ENCODE peak calls at places on chromosomes 2 and 18, in nine cellular contexts. One of them, this sample, is unnamed.

GRCh38 chr18:21916594-21916993 is 176.0 kb downstream of the MIB1 start:
- DNase-seq in tibial artery: no peak
- DNase-seq in spleen: no peak
- DNase-seq in fibroblast of pulmonary artery: no peak
- DNase-seq in dorsolateral prefrontal cortex: no peak
- DNase-seq in HCT116: no peak
- DNase-seq in WERI-Rb-1: no peak
- DNase-seq in AG04450: no peak
- DNase-seq in AG04449: no peak
- DNase-seq in this sample: no peak

GRCh38 chr2:198004921-198005829 is 200.8 kb downstream of the PLCL1 start:
- DNase-seq in tibial artery: no peak
- DNase-seq in spleen: no peak
- DNase-seq in fibroblast of pulmonary artery: no peak
- DNase-seq in dorsolateral prefrontal cortex: no peak
- DNase-seq in HCT116: no peak
- DNase-seq in WERI-Rb-1: no peak
- DNase-seq in AG04450: no peak
- DNase-seq in AG04449: no peak
- DNase-seq in this sample: no peak

GRCh38 chr2:158413581-158413980 is 43.0 kb downstream of the CCDC148 start:
- DNase-seq in tibial artery: no peak
- DNase-seq in spleen: no peak
- DNase-seq in fibroblast of pulmonary artery: no peak
- DNase-seq in dorsolateral prefrontal cortex: no peak
- DNase-seq in HCT116: no peak
- DNase-seq in WERI-Rb-1: no peak
- DNase-seq in AG04450: no peak
- DNase-seq in AG04449: no peak
- DNase-seq in this sample: no peak

GRCh38 chr2:66604911-66605310 is 170.0 kb downstream of the MEIS1 start:
- DNase-seq in tibial artery: no peak
- DNase-seq in spleen: no peak
- DNase-seq in fibroblast of pulmonary artery: no peak
- DNase-seq in dorsolateral prefrontal cortex: no peak
- DNase-seq in HCT116: no peak
- DNase-seq in WERI-Rb-1: no peak
- DNase-seq in AG04450: no peak
- DNase-seq in AG04449: no peak
- DNase-seq in this sample: no peak

GRCh38 chr2:106344302-106344701 is 123.9 kb downstream of the RGPD3 start:
- DNase-seq in tibial artery: no peak
- DNase-seq in spleen: no peak
- DNase-seq in fibroblast of pulmonary artery: no peak
- DNase-seq in dorsolateral prefrontal cortex: no peak
- DNase-seq in HCT116: no peak
- DNase-seq in WERI-Rb-1: no peak
- DNase-seq in AG04450: no peak
- DNase-seq in AG04449: no peak
- DNase-seq in this sample: no peak

GRCh38 chr2:37786854-37787253 is 115.4 kb upstream of the CDC42EP3 start:
- DNase-seq in tibial artery: no peak
- DNase-seq in spleen: no peak
- DNase-seq in fibroblast of pulmonary artery: no peak
- DNase-seq in dorsolateral prefrontal cortex: no peak
- DNase-seq in HCT116: no peak
- DNase-seq in WERI-Rb-1: no peak
- DNase-seq in AG04450: no peak
- DNase-seq in AG04449: no peak
- DNase-seq in this sample: no peak

GRCh38 chr2:102589444-102589843 is 29.9 kb upstream of the SLC9A2 start:
- DNase-seq in tibial artery: no peak
- DNase-seq in spleen: no peak
- DNase-seq in fibroblast of pulmonary artery: no peak
- DNase-seq in dorsolateral prefrontal cortex: no peak
- DNase-seq in HCT116: no peak
- DNase-seq in WERI-Rb-1: no peak
- DNase-seq in AG04450: no peak
- DNase-seq in AG04449: no peak
- DNase-seq in this sample: no peak

GRCh38 chr2:216029416-216030129 is 16.2 kb upstream of the MREG start:
- DNase-seq in tibial artery: no peak
- DNase-seq in spleen: no peak
- DNase-seq in fibroblast of pulmonary artery: no peak
- DNase-seq in dorsolateral prefrontal cortex: no peak
- DNase-seq in HCT116: no peak
- DNase-seq in WERI-Rb-1: no peak
- DNase-seq in AG04450: no peak
- DNase-seq in AG04449: no peak
- DNase-seq in this sample: no peak

GRCh38 chr2:199136241-199136640 is 321.5 kb downstream of the SATB2 start:
- DNase-seq in tibial artery: no peak
- DNase-seq in spleen: no peak
- DNase-seq in fibroblast of pulmonary artery: no peak
- DNase-seq in dorsolateral prefrontal cortex: no peak
- DNase-seq in HCT116: no peak
- DNase-seq in WERI-Rb-1: no peak
- DNase-seq in AG04450: no peak
- DNase-seq in AG04449: no peak
- DNase-seq in this sample: no peak

GRCh38 chr18:8787764-8788163 is 82.4 kb downstream of the MTCL1 start:
- DNase-seq in tibial artery: no peak
- DNase-seq in spleen: no peak
- DNase-seq in fibroblast of pulmonary artery: no peak
- DNase-seq in dorsolateral prefrontal cortex: no peak
- DNase-seq in HCT116: no peak
- DNase-seq in WERI-Rb-1: no peak
- DNase-seq in AG04450: no peak
- DNase-seq in AG04449: no peak
- DNase-seq in this sample: no peak

GRCh38 chr2:17043173-17043572 is 377.5 kb upstream of the CYRIA start:
- DNase-seq in tibial artery: no peak
- DNase-seq in spleen: no peak
- DNase-seq in fibroblast of pulmonary artery: peak; percentile 1
- DNase-seq in dorsolateral prefrontal cortex: no peak
- DNase-seq in HCT116: no peak
- DNase-seq in WERI-Rb-1: no peak
- DNase-seq in AG04450: peak; percentile 1
- DNase-seq in AG04449: peak; percentile 17
- DNase-seq in this sample: no peak

GRCh38 chr2:41912766-41913165 is 135.1 kb upstream of the PKDCC start:
- DNase-seq in tibial artery: no peak
- DNase-seq in spleen: no peak
- DNase-seq in fibroblast of pulmonary artery: no peak
- DNase-seq in dorsolateral prefrontal cortex: no peak
- DNase-seq in HCT116: no peak
- DNase-seq in WERI-Rb-1: no peak
- DNase-seq in AG04450: no peak
- DNase-seq in AG04449: no peak
- DNase-seq in this sample: no peak

GRCh38 chr2:175837046-175837445 is 165.0 kb downstream of the LNPK start:
- DNase-seq in tibial artery: no peak
- DNase-seq in spleen: no peak
- DNase-seq in fibroblast of pulmonary artery: peak; percentile 68
- DNase-seq in dorsolateral prefrontal cortex: no peak
- DNase-seq in HCT116: no peak
- DNase-seq in WERI-Rb-1: no peak
- DNase-seq in AG04450: peak; percentile 77
- DNase-seq in AG04449: peak; percentile 73
- DNase-seq in this sample: peak; percentile 36

GRCh38 chr2:197273485-197273884 is 37.1 kb downstream of the ANKRD44 start:
- DNase-seq in tibial artery: no peak
- DNase-seq in spleen: no peak
- DNase-seq in fibroblast of pulmonary artery: no peak
- DNase-seq in dorsolateral prefrontal cortex: no peak
- DNase-seq in HCT116: no peak
- DNase-seq in WERI-Rb-1: peak; percentile 16
- DNase-seq in AG04450: no peak
- DNase-seq in AG04449: no peak
- DNase-seq in this sample: no peak

GRCh38 chr2:26561918-26562810 is 79.0 kb downstream of the CIB4 start:
- DNase-seq in tibial artery: peak; percentile 66
- DNase-seq in spleen: peak; percentile 77
- DNase-seq in fibroblast of pulmonary artery: peak; percentile 26
- DNase-seq in dorsolateral prefrontal cortex: no peak
- DNase-seq in HCT116: peak; percentile 45
- DNase-seq in WERI-Rb-1: no peak
- DNase-seq in AG04450: no peak
- DNase-seq in AG04449: no peak
- DNase-seq in this sample: no peak

GRCh38 chr2:99863236-99863913 is 279.0 kb downstream of the AFF3 start:
- DNase-seq in tibial artery: no peak
- DNase-seq in spleen: no peak
- DNase-seq in fibroblast of pulmonary artery: no peak
- DNase-seq in dorsolateral prefrontal cortex: no peak
- DNase-seq in HCT116: no peak
- DNase-seq in WERI-Rb-1: no peak
- DNase-seq in AG04450: no peak
- DNase-seq in AG04449: no peak
- DNase-seq in this sample: no peak

GRCh38 chr2:86332654-86333053 is 4.8 kb downstream of the REEP1 start:
- DNase-seq in tibial artery: no peak
- DNase-seq in spleen: no peak
- DNase-seq in fibroblast of pulmonary artery: no peak
- DNase-seq in dorsolateral prefrontal cortex: no peak
- DNase-seq in HCT116: no peak
- DNase-seq in WERI-Rb-1: no peak
- DNase-seq in AG04450: no peak
- DNase-seq in AG04449: no peak
- DNase-seq in this sample: no peak

GRCh38 chr2:8790739-8791162 is 46.7 kb downstream of the KIDINS220 start:
- DNase-seq in tibial artery: no peak
- DNase-seq in spleen: no peak
- DNase-seq in fibroblast of pulmonary artery: no peak
- DNase-seq in dorsolateral prefrontal cortex: no peak
- DNase-seq in HCT116: no peak
- DNase-seq in WERI-Rb-1: no peak
- DNase-seq in AG04450: no peak
- DNase-seq in AG04449: no peak
- DNase-seq in this sample: no peak

GRCh38 chr2:70541481-70542020 is 12.1 kb downstream of the TGFA start:
- DNase-seq in tibial artery: no peak
- DNase-seq in spleen: no peak
- DNase-seq in fibroblast of pulmonary artery: no peak
- DNase-seq in dorsolateral prefrontal cortex: no peak
- DNase-seq in HCT116: no peak
- DNase-seq in WERI-Rb-1: no peak
- DNase-seq in AG04450: no peak
- DNase-seq in AG04449: no peak
- DNase-seq in this sample: no peak

GRCh38 chr18:79400591-79401381 is 5.1 kb downstream of the NFATC1 start:
- DNase-seq in tibial artery: no peak
- DNase-seq in spleen: peak; percentile 88
- DNase-seq in fibroblast of pulmonary artery: no peak
- DNase-seq in dorsolateral prefrontal cortex: peak; percentile 33
- DNase-seq in HCT116: no peak
- DNase-seq in WERI-Rb-1: no peak
- DNase-seq in AG04450: no peak
- DNase-seq in AG04449: no peak
- DNase-seq in this sample: no peak

GRCh38 chr2:136185991-136186771 is 68.2 kb upstream of the CXCR4 start:
- DNase-seq in tibial artery: no peak
- DNase-seq in spleen: no peak
- DNase-seq in fibroblast of pulmonary artery: no peak
- DNase-seq in dorsolateral prefrontal cortex: no peak
- DNase-seq in HCT116: no peak
- DNase-seq in WERI-Rb-1: no peak
- DNase-seq in AG04450: no peak
- DNase-seq in AG04449: no peak
- DNase-seq in this sample: no peak

GRCh38 chr2:182672471-182673165 is 43.4 kb upstream of the DNAJC10 start:
- DNase-seq in tibial artery: no peak
- DNase-seq in spleen: no peak
- DNase-seq in fibroblast of pulmonary artery: peak; percentile 89
- DNase-seq in dorsolateral prefrontal cortex: no peak
- DNase-seq in HCT116: peak; percentile 23
- DNase-seq in WERI-Rb-1: no peak
- DNase-seq in AG04450: no peak
- DNase-seq in AG04449: peak; percentile 10
- DNase-seq in this sample: peak; percentile 19

GRCh38 chr2:218781691-218782528 is at the start of gene CYP27A1:
- DNase-seq in tibial artery: peak; percentile 70
- DNase-seq in spleen: peak; percentile 75
- DNase-seq in fibroblast of pulmonary artery: peak; percentile 14
- DNase-seq in dorsolateral prefrontal cortex: peak; percentile 74
- DNase-seq in HCT116: no peak
- DNase-seq in WERI-Rb-1: peak; percentile 55
- DNase-seq in AG04450: no peak
- DNase-seq in AG04449: no peak
- DNase-seq in this sample: no peak
- H3K4me3 ChIP-seq in tibial artery: peak within 1 kb of the TSS; percentile 67
- H3K4me3 ChIP-seq in spleen: peak within 1 kb of the TSS; percentile 70
- H3K4me3 ChIP-seq in fibroblast of pulmonary artery: peak within 1 kb of the TSS; percentile 51
- H3K4me3 ChIP-seq in dorsolateral prefrontal cortex: peak within 1 kb of the TSS; percentile 66
- H3K4me3 ChIP-seq in HCT116: no peak within 1 kb of the TSS
- H3K4me3 ChIP-seq in WERI-Rb-1: peak within 1 kb of the TSS; percentile 59
- H3K4me3 ChIP-seq in AG04450: peak within 1 kb of the TSS; percentile 68
- H3K4me3 ChIP-seq in AG04449: peak within 1 kb of the TSS; percentile 58
- H3K4me3 ChIP-seq in this sample: peak within 1 kb of the TSS; percentile 42

DNA sequence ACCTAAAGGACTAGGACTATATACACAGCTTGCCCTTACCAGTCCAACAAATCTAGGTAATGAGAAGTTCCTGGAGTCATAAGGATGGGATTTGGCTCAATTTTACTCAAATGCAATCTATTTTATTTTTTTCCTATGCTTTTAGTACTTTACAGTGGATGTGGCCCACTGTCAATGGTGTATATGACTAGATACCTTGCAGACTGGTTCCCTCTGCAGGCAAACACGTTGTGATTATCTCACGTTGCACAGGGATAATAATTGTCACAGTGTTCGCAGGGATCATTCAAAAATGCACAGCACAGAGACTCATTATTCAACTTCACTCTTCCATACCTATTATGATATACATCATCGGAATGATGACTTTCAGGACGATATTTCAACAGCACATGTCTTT is 359.7 kb downstream of the MBD2 start:
- DNase-seq in tibial artery: no peak
- DNase-seq in spleen: no peak
- DNase-seq in fibroblast of pulmonary artery: peak; percentile 11
- DNase-seq in dorsolateral prefrontal cortex: no peak
- DNase-seq in HCT116: no peak
- DNase-seq in WERI-Rb-1: no peak
- DNase-seq in AG04450: no peak
- DNase-seq in AG04449: no peak
- DNase-seq in this sample: no peak
- TF ChIP-seq CTCF in tibial artery: no peak
- TF ChIP-seq CTCF in spleen: no peak
- TF ChIP-seq CTCF in fibroblast of pulmonary artery: peak; percentile 17
- TF ChIP-seq CTCF in dorsolateral prefrontal cortex: no peak
- TF ChIP-seq CTCF in HCT116: no peak
- TF ChIP-seq CTCF in WERI-Rb-1: no peak
- TF ChIP-seq CTCF in AG04450: no peak
- TF ChIP-seq CTCF in AG04449: no peak
- TF ChIP-seq CTCF in this sample: no peak

GRCh38 chr2:74527741-74528140 is 1.7 kb upstream of the DQX1 start:
- DNase-seq in tibial artery: no peak
- DNase-seq in spleen: no peak
- DNase-seq in fibroblast of pulmonary artery: no peak
- DNase-seq in dorsolateral prefrontal cortex: no peak
- DNase-seq in HCT116: no peak
- DNase-seq in WERI-Rb-1: no peak
- DNase-seq in AG04450: no peak
- DNase-seq in AG04449: no peak
- DNase-seq in this sample: no peak
- H3K4me3 ChIP-seq in tibial artery: no peak overlapping the region
- H3K4me3 ChIP-seq in spleen: peak overlapping the region; percentile 86
- H3K4me3 ChIP-seq in fibroblast of pulmonary artery: no peak overlapping the region
- H3K4me3 ChIP-seq in dorsolateral prefrontal cortex: no peak overlapping the region
- H3K4me3 ChIP-seq in HCT116: peak overlapping the region; percentile 100
- H3K4me3 ChIP-seq in WERI-Rb-1: no peak overlapping the region
- H3K4me3 ChIP-seq in AG04450: no peak overlapping the region
- H3K4me3 ChIP-seq in AG04449: no peak overlapping the region
- H3K4me3 ChIP-seq in this sample: peak overlapping the region; percentile 87

GRCh38 chr2:118148809-118149208 is 60.5 kb downstream of the INSIG2 start:
- DNase-seq in tibial artery: no peak
- DNase-seq in spleen: no peak
- DNase-seq in fibroblast of pulmonary artery: peak; percentile 1
- DNase-seq in dorsolateral prefrontal cortex: no peak
- DNase-seq in HCT116: no peak
- DNase-seq in WERI-Rb-1: no peak
- DNase-seq in AG04450: no peak
- DNase-seq in AG04449: no peak
- DNase-seq in this sample: no peak
- TF ChIP-seq CTCF in tibial artery: peak; percentile 25
- TF ChIP-seq CTCF in spleen: no peak
- TF ChIP-seq CTCF in fibroblast of pulmonary artery: no peak
- TF ChIP-seq CTCF in dorsolateral prefrontal cortex: no peak
- TF ChIP-seq CTCF in HCT116: no peak
- TF ChIP-seq CTCF in WERI-Rb-1: no peak
- TF ChIP-seq CTCF in AG04450: peak; percentile 6
- TF ChIP-seq CTCF in AG04449: no peak
- TF ChIP-seq CTCF in this sample: no peak